ENCODE peak calls at places on chromosomes 7 and 10, in nine cellular contexts. D, F, Q, V, T, W, B, X and A are unnamed samples.

GRCh38 chr7:134890246-134891240 is 95.8 kb upstream of the AGBL3 start:
- DNase-seq in D (no peak), B (no peak), T (no peak), X (no peak), W (no peak), F (no peak), V (peak; percentile 61), Q (peak; percentile 61), A (no peak)

GRCh38 chr7:88377421-88377820 is 70.7 kb upstream of the STEAP4 start:
- DNase-seq in V (peak; percentile 64), F (no peak), Q (no peak), X (no peak), B (peak; percentile 34), D (no peak), W (no peak), T (no peak), A (no peak)

GRCh38 chr7:139695616-139696015 is 82.2 kb downstream of the HIPK2 start:
- DNase-seq in B (no peak), W (no peak), Q (no peak), X (no peak), T (no peak), V (peak; percentile 20), D (no peak), F (no peak), A (no peak)

GRCh38 chr7:2686101-2686500 is 1.9 kb upstream of the AMZ1 start:
- DNase-seq in V (no peak), W (no peak), T (no peak), Q (no peak), X (no peak), D (no peak), F (no peak), B (no peak), A (no peak)

GRCh38 chr10:29514306-29514705 is 120.5 kb downstream of the SVIL start:
- DNase-seq in F (no peak), W (no peak), Q (no peak), V (no peak), X (no peak), D (no peak), B (no peak), T (no peak), A (no peak)

GRCh38 chr10:93481931-93482834 is at the start of gene MYOF:
- DNase-seq in W (peak; percentile 73), V (peak; percentile 90), Q (peak; percentile 79), F (no peak), T (peak; percentile 23), X (no peak), D (peak; percentile 12), B (peak; percentile 35), A (no peak)

GRCh38 chr7:21912305-21912704 is 33.4 kb downstream of the CDCA7L start:
- DNase-seq in T (no peak), Q (no peak), D (no peak), V (no peak), X (no peak), B (no peak), F (no peak), W (no peak), A (no peak)

GRCh38 chr10:129560355-129560754 is 93.3 kb downstream of the MGMT start:
- DNase-seq in V (no peak), T (no peak), W (no peak), X (no peak), Q (no peak), D (no peak), F (no peak), B (no peak), A (no peak)

GRCh38 chr10:1133495-1134045 is 77.4 kb downstream of the WDR37 start:
- DNase-seq in W (no peak), T (no peak), V (no peak), F (no peak), Q (no peak), X (no peak), D (no peak), B (no peak), A (no peak)

GRCh38 chr7:104998040-104998752 is 15.8 kb upstream of the KMT2E start:
- DNase-seq in B (no peak), W (no peak), D (no peak), V (no peak), X (no peak), T (no peak), Q (no peak), F (no peak), A (no peak)

GRCh38 chr7:46568420-46569116 is 647.5 kb upstream of the IGFBP3 start:
- DNase-seq in B (no peak), X (no peak), Q (peak; percentile 83), W (no peak), T (no peak), V (peak; percentile 78), F (no peak), D (no peak), A (no peak)

GRCh38 chr7:111638048-111638447 is 75.8 kb upstream of the IMMP2L start:
- DNase-seq in T (no peak), X (no peak), Q (no peak), D (no peak), V (no peak), F (no peak), W (no peak), B (no peak), A (no peak)

GRCh38 chr7:55486172-55486550 is 86.1 kb downstream of the VOPP1 start:
- DNase-seq in D (no peak), V (no peak), W (no peak), Q (no peak), B (no peak), X (no peak), T (no peak), F (no peak), A (no peak)

GRCh38 chr7:108442039-108442568 is 14.1 kb downstream of the NRCAM start:
- DNase-seq in W (no peak), T (peak; percentile 4), V (peak; percentile 91), F (no peak), B (no peak), Q (peak; percentile 36), D (no peak), X (no peak), A (no peak)

GRCh38 chr7:130289478-130289877 is 3.5 kb upstream of the CPA4 start:
- DNase-seq in F (no peak), V (no peak), W (no peak), T (no peak), X (no peak), D (no peak), Q (no peak), B (no peak), A (no peak)

GRCh38 chr7:5699951-5700384 is 81.5 kb downstream of the RNF216 start:
- DNase-seq in W (peak; percentile 68), Q (no peak), F (no peak), D (peak; percentile 76), V (peak; percentile 76), B (no peak), T (peak; percentile 80), X (no peak), A (no peak)

GRCh38 chr7:129617607-129618006 is 6.1 kb downstream of the NRF1 start:
- DNase-seq in W (no peak), T (no peak), V (no peak), B (no peak), D (no peak), Q (no peak), F (no peak), X (no peak), A (no peak)

GRCh38 chr7:69285856-69286255 is 312.4 kb upstream of the AUTS2 start:
- DNase-seq in Q (no peak), F (no peak), D (no peak), B (no peak), V (no peak), X (no peak), T (no peak), W (no peak), A (no peak)